ENCODE peak calls at places on chromosome X, in four cellular contexts. One of them, this sample, is unnamed.

GRCh38 chrX:21374994-21375794 is 976 bp downstream of the CNKSR2 start:
- DNase-seq in thoracic aorta: no peak
- DNase-seq in sigmoid colon: no peak
- DNase-seq in CD4-positive, alpha-beta T cell: no peak
- DNase-seq in this sample: peak

GRCh38 chrX:20309796-20310195 is 43.1 kb upstream of the RPS6KA3 start:
- DNase-seq in CD4-positive, alpha-beta T cell: no peak
- DNase-seq in sigmoid colon: no peak
- DNase-seq in thoracic aorta: no peak
- DNase-seq in this sample: no peak

GRCh38 chrX:2931612-2932011 is 2.5 kb upstream of the ARSD start:
- DNase-seq in sigmoid colon: no peak
- DNase-seq in thoracic aorta: no peak
- DNase-seq in CD4-positive, alpha-beta T cell: no peak
- DNase-seq in this sample: no peak

GRCh38 chrX:19723427-19723826 is 164.0 kb downstream of the SH3KBP1 start:
- DNase-seq in sigmoid colon: no peak
- DNase-seq in CD4-positive, alpha-beta T cell: no peak
- DNase-seq in thoracic aorta: no peak
- DNase-seq in this sample: no peak

GRCh38 chrX:14015294-14015693 is 14.4 kb downstream of the GEMIN8 start:
- DNase-seq in thoracic aorta: no peak
- DNase-seq in sigmoid colon: no peak
- DNase-seq in CD4-positive, alpha-beta T cell: no peak
- DNase-seq in this sample: no peak

GRCh38 chrX:112979879-112980278 is 139.2 kb upstream of the AMOT start:
- DNase-seq in sigmoid colon: no peak
- DNase-seq in CD4-positive, alpha-beta T cell: no peak
- DNase-seq in thoracic aorta: no peak
- DNase-seq in this sample: no peak

GRCh38 chrX:118595501-118596042 is 100.0 kb downstream of the DOCK11 start:
- DNase-seq in CD4-positive, alpha-beta T cell: no peak
- DNase-seq in sigmoid colon: no peak
- DNase-seq in thoracic aorta: no peak
- DNase-seq in this sample: no peak

GRCh38 chrX:118455013-118455412 is 40.6 kb upstream of the DOCK11 start:
- DNase-seq in sigmoid colon: no peak
- DNase-seq in thoracic aorta: no peak
- DNase-seq in CD4-positive, alpha-beta T cell: no peak
- DNase-seq in this sample: no peak

DNA sequence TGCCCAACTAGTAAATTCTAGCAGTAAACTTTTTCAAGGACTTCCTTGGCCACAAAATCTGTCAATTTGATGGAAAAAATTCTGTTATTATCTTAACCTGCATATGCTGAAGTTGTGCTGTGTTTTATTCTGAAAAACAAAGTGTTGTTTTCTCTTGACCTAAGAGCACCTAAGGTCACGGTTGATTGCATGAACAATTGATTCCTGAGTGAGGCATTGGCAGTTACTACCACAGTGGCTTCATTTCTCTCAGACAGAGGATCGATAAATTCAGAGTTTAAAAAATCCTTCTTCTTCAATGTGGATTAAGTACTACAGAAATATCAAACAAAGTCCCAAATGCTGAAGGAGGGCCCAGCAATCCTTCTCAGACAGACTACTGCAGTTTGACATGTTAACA is 6.2 kb downstream of the HDAC8 start:
- DNase-seq in sigmoid colon: no peak
- DNase-seq in CD4-positive, alpha-beta T cell: no peak
- DNase-seq in thoracic aorta: no peak
- DNase-seq in this sample: no peak
- TF ChIP-seq CTCF in sigmoid colon: no peak
- TF ChIP-seq CTCF in CD4-positive, alpha-beta T cell: no peak
- TF ChIP-seq CTCF in thoracic aorta: no peak
- TF ChIP-seq CTCF in this sample: no peak

DNA sequence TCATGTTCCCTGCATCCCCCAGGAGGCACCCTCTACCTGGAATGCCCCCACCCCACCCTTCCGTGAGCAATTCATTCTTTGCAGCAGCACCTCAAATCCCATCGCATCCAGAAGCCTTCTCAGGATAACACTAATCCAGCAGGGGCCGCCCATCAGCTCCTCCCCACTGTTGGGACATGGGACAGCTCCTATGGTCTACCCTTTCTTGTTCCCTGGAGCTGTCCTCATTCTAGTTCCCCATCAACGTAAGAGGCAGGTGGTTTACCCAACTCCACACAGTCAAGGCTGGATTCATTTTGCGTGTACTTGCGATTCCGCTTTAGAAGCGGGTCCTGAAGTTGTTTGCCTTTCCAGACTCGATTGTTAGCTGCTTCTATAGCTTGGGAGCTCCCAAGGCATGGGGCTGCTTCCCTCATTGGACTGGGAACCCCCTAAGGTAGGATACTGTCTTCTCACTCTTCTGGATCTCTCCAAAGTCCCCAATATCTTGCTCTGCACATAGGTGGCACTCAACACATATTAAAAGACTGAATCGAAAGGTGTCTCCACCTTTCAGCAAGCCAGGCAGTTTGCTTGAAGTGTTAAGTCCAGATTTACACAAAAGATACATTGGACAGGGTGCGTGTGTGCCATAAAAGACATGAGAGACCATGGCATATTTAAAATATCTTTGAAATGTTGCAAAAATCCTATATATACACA is 942 bp upstream of the APLN start:
- DNase-seq in sigmoid colon: no peak
- DNase-seq in CD4-positive, alpha-beta T cell: no peak
- DNase-seq in thoracic aorta: no peak
- DNase-seq in this sample: no peak
- TF ChIP-seq CTCF in sigmoid colon: no peak
- TF ChIP-seq CTCF in CD4-positive, alpha-beta T cell: peak
- TF ChIP-seq CTCF in thoracic aorta: no peak
- TF ChIP-seq CTCF in this sample: peak

GRCh38 chrX:105552395-105552794 is 269.9 kb upstream of the NRK start:
- DNase-seq in CD4-positive, alpha-beta T cell: no peak
- DNase-seq in thoracic aorta: no peak
- DNase-seq in sigmoid colon: no peak
- DNase-seq in this sample: no peak
- TF ChIP-seq CTCF in CD4-positive, alpha-beta T cell: no peak
- TF ChIP-seq CTCF in thoracic aorta: no peak
- TF ChIP-seq CTCF in sigmoid colon: no peak
- TF ChIP-seq CTCF in this sample: no peak

DNA sequence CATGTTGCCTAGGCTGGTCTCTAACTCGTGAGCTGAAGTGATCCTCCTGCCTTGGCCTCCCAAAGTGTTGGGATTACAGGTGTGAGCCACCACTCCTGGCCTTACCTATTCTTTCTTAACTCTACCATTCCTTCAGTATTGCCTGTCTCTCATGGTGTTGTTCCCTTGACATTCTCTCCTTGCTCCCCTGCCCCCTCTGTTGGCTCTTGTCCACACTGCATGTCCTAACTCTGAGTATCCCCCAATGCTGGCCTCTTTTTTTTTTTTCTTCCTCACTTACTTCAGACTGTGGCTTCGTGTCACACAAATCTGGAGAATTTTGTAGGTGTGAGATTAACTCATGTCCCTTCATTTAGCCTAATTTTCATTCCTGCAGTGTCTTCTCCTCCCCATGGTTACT is 22.9 kb upstream of the FRMPD4 start:
- DNase-seq in CD4-positive, alpha-beta T cell: no peak
- DNase-seq in sigmoid colon: no peak
- DNase-seq in thoracic aorta: no peak
- DNase-seq in this sample: no peak
- TF ChIP-seq CTCF in CD4-positive, alpha-beta T cell: no peak
- TF ChIP-seq CTCF in sigmoid colon: no peak
- TF ChIP-seq CTCF in thoracic aorta: no peak
- TF ChIP-seq CTCF in this sample: peak

GRCh38 chrX:46571423-46572294 is 1.9 kb upstream of the CHST7 start:
- DNase-seq in thoracic aorta: no peak
- DNase-seq in CD4-positive, alpha-beta T cell: no peak
- DNase-seq in sigmoid colon: no peak
- DNase-seq in this sample: peak

GRCh38 chrX:46573331-46573895 is at the start of gene CHST7:
- DNase-seq in CD4-positive, alpha-beta T cell: peak
- DNase-seq in thoracic aorta: peak
- DNase-seq in sigmoid colon: peak
- DNase-seq in this sample: peak

GRCh38 chrX:46573896-46574336 is 351 bp downstream of the CHST7 start:
- DNase-seq in sigmoid colon: peak
- DNase-seq in thoracic aorta: no peak
- DNase-seq in CD4-positive, alpha-beta T cell: peak
- DNase-seq in this sample: peak

GRCh38 chrX:46574337-46574940 is 874 bp downstream of the CHST7 start:
- DNase-seq in sigmoid colon: no peak
- DNase-seq in CD4-positive, alpha-beta T cell: peak
- DNase-seq in thoracic aorta: no peak
- DNase-seq in this sample: no peak

DNA sequence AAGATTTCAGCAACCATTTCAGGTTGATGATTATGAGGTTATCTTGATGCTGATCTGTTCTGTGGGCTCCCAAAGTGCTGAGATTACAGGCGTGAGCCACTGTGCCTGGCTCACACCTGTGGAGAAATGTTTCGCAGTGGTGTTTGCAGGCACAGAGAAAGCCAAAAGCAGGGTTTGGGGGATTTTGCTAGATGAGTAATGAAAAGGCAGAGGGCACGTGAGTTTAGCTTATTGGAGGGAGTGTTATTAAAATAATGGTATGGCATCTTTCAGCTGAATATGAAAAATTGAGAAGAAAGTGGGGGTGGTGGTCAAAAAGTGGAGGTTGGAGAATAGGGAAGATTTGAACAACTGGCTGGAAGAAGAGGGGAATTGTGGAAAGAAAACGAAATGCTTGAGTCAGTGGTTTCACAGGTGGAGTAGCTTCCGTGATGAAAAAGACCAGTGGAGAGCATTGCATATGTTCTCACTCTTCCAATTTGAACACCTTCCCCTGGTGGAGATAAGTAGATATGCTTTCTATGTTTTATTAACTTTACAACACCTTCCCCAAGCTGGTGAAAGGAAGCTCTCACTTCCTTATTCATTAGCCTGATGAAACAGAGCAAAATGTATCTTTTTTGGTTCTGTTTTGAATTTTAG is 1.1 kb upstream of the CHST7 start:
- DNase-seq in thoracic aorta: no peak
- DNase-seq in CD4-positive, alpha-beta T cell: no peak
- DNase-seq in sigmoid colon: no peak
- DNase-seq in this sample: peak
- TF ChIP-seq CTCF in thoracic aorta: no peak
- TF ChIP-seq CTCF in CD4-positive, alpha-beta T cell: peak
- TF ChIP-seq CTCF in sigmoid colon: no peak
- TF ChIP-seq CTCF in this sample: no peak

This sample was measured in GM13976.